ENCODE peak calls at places on chromosome 22, in six cellular contexts. O is SK-N-SH, P is K562, F is H1, S is GM12892, V is HepG2. H is an unnamed sample.
A peak's percentile ranks its signal among the peaks of the same experiment; 100 is the strongest.

GRCh38 chr22:41813726-41814410 is 13.4 kb downstream of the CCDC134 start:
- DNase-seq in F (no peak), O (no peak), V (no peak), S (no peak), P (no peak), H (no peak)

GRCh38 chr22:28942801-28943500 is 59.6 kb downstream of the ZNRF3 start:
- DNase-seq in V (no peak), F (no peak), O (no peak), S (no peak), P (no peak), H (no peak)

GRCh38 chr22:30365891-30366290 is 9.1 kb downstream of the CCDC157 start:
- DNase-seq in F (no peak), S (no peak), V (no peak), P (no peak), O (no peak), H (no peak)

GRCh38 chr22:30609260-30610185 is 2.5 kb downstream of the TCN2 start:
- DNase-seq in P (peak; percentile 81), V (no peak), O (no peak), S (peak; percentile 55), F (no peak), H (no peak)

GRCh38 chr22:17412232-17412631 is 43.0 kb downstream of the CECR2 start:
- DNase-seq in O (no peak), V (no peak), F (no peak), P (no peak), S (no peak), H (no peak)

GRCh38 chr22:50010676-50011446 is 1.7 kb downstream of the IL17REL start:
- DNase-seq in F (peak; percentile 54), O (no peak), S (peak; percentile 72), P (peak; percentile 64), V (no peak), H (peak; percentile 69)

GRCh38 chr22:39988386-39989114 is 6.2 kb upstream of the FAM83F start:
- DNase-seq in S (no peak), V (no peak), P (peak; percentile 63), O (no peak), F (no peak), H (no peak)

GRCh38 chr22:24376606-24377005 is 50.8 kb upstream of the ADORA2A start:
- DNase-seq in F (no peak), O (no peak), P (no peak), S (no peak), V (no peak), H (no peak)

GRCh38 chr22:28593299-28593698 is 86.3 kb downstream of the TTC28 start:
- DNase-seq in P (no peak), S (no peak), V (no peak), F (no peak), O (no peak), H (no peak)

GRCh38 chr22:17938484-17938924 is 85.9 kb downstream of the MICAL3 start:
- DNase-seq in S (no peak), V (peak; percentile 44), F (no peak), O (no peak), P (no peak), H (no peak)

DNA sequence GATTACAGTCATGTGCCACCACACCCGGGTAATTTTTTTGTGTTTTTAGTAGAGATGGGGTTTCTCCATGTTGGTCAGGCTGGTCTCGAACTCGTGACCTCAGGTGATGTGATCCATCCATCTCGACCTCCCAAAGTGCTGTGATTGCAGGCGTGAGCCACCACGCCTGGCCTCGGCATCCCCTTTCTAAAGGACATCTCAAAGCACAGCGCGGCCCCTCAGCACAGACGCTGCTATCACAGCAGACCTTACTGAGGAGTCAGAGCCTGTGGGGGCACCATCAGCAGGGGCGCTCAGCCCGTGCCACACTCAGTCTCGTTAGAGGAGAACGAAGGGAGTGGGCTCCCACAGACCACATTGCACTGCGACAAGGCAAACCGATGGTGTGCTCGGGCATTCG is 19.4 kb downstream of the CELSR1 start:
- DNase-seq in O (no peak), P (no peak), V (no peak), S (no peak), F (no peak), H (no peak)
- TF ChIP-seq TAF1 in O (no peak), P (no peak), V (no peak), S (no peak), F (no peak), H (no peak)

GRCh38 chr22:27488456-27489224 is 312.9 kb downstream of the MN1 start:
- DNase-seq in V (peak; percentile 23), O (peak; percentile 84), P (no peak), F (no peak), S (no peak), H (no peak)
- TF ChIP-seq TAF1 in V (no peak), O (no peak), P (no peak), F (no peak), S (no peak), H (no peak)

DNA sequence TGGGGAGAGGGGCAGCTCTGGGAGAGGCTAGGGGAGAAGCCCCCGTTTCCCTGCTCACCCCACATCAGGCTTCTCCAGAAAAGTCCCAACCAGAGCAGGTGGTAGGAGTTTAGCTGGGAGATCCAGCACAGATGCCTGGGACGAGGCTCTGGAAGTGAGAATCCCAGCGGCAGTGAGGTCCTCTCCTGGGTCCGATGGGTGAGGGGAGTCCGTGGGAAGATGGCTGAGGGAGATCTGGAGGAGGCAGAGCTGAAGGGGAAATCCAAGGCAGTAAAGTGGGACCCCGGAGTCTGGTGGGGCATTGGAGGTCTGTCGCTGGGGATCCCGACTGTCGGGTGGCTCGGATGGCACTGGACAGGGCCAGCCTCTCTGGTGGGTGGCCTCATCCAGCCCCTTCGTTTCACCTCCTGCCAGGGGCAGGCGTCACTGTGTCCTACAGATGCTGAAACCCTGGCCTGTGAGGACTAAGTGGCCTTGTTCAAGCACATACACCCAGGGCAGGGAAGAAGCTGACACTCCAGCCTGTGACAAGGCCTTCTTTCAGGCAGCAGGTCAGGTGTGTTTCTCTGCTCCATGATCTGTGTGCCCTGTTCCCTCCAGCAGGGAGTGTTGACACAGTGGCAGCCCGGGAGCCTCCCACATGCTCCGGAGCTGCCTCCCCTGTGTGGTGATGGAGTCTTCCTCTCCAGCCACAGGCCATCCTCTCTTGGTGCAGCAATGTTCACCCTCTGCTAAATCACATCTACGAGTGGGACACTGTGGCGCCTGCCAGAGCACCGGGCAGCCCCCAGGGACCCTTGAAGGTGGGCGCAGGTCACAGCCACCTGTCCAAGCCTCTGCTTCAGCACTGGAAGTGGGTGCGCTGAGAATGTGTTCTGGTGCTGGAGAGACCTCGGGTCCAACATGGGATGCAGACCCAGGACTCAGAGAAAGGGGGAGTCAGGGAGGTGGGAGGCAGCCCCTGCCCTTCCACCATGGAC is 850.8 kb downstream of the BRD1 start:
- DNase-seq in F (peak; percentile 28), V (peak; percentile 7), O (no peak), S (no peak), P (no peak), H (no peak)
- TF ChIP-seq TAF1 in F (no peak), V (no peak), O (no peak), S (no peak), P (no peak), H (no peak)

GRCh38 chr22:48499456-48500425 is 1327.9 kb downstream of the BRD1 start:
- DNase-seq in O (no peak), V (no peak), F (no peak), P (no peak), S (no peak), H (no peak)

GRCh38 chr22:48500481-48501230 is 1327.0 kb downstream of the BRD1 start:
- DNase-seq in F (no peak), P (no peak), S (no peak), O (no peak), V (no peak), H (no peak)

GRCh38 chr22:48503035-48503625 is 1324.5 kb downstream of the BRD1 start:
- DNase-seq in V (no peak), P (no peak), S (no peak), F (no peak), O (no peak), H (no peak)

GRCh38 chr22:48498526-48499331 is 1328.9 kb downstream of the BRD1 start:
- DNase-seq in O (no peak), S (no peak), P (no peak), V (no peak), F (no peak), H (no peak)

GRCh38 chr22:48501231-48501750 is 1326.4 kb downstream of the BRD1 start:
- DNase-seq in F (no peak), O (no peak), S (no peak), P (no peak), V (no peak), H (no peak)
- TF ChIP-seq TAF1 in F (no peak), O (no peak), S (no peak), P (no peak), V (no peak), H (no peak)

GRCh38 chr22:22094921-22095320 is 112.3 kb upstream of the TOP3B start:
- DNase-seq in P (no peak), O (no peak), F (no peak), S (no peak), V (no peak), H (no peak)

GRCh38 chr22:22092101-22092500 is 109.5 kb upstream of the TOP3B start:
- DNase-seq in P (no peak), F (no peak), S (no peak), O (no peak), V (no peak), H (no peak)

GRCh38 chr22:22093743-22094142 is 111.2 kb upstream of the TOP3B start:
- DNase-seq in V (no peak), S (no peak), P (no peak), O (no peak), F (no peak), H (no peak)

GRCh38 chr22:22092974-22093373 is 110.4 kb upstream of the TOP3B start:
- DNase-seq in P (no peak), S (no peak), V (no peak), F (no peak), O (no peak), H (no peak)

GRCh38 chr22:22094514-22094913 is 111.9 kb upstream of the TOP3B start:
- DNase-seq in F (no peak), V (no peak), S (no peak), O (no peak), P (no peak), H (no peak)
- TF ChIP-seq TAF1 in F (no peak), V (no peak), S (no peak), O (no peak), P (no peak), H (no peak)

DNA sequence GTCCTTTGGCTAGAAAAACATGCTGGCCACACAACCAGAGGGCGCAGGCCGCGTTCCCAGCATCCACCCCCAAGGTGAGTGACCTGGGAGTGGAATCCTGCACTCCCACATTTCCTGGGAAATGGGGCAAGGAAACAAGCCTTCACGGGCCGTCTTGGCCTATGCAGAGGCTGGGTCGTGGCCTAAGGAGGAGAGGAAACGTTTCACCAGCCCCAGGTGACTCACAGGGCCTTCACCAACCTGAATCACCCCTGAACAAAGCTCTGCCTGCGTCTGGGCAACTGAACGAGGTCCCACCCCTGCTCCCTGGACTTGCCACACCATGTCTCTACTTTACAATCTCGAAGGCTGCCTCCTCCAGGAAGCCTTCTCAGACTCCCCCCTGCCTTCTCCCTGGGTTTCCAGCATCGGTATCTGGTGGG is 13.2 kb downstream of the MYH9 start:
- DNase-seq in P (no peak), S (no peak), V (no peak), F (no peak), O (no peak), H (no peak)
- TF ChIP-seq TAF1 in P (no peak), S (no peak), V (no peak), F (no peak), O (no peak), H (no peak)

GRCh38 chr22:43891360-43892182 is at the start of gene PNPLA5:
- DNase-seq in P (peak; percentile 15), S (no peak), F (peak; percentile 86), V (no peak), O (peak; percentile 44), H (no peak)
- TF ChIP-seq TAF1 in P (no peak), S (no peak), F (peak; percentile 74), V (no peak), O (no peak), H (no peak)

GRCh38 chr22:19663286-19663815 is 51.0 kb upstream of the SEPTIN5 start:
- DNase-seq in O (peak; percentile 90), S (no peak), F (no peak), V (no peak), P (no peak), H (no peak)
- TF ChIP-seq TAF1 in O (no peak), S (no peak), F (no peak), V (no peak), P (no peak), H (no peak)

H was measured in GM12891.